ENCODE peak calls at places on chromosomes 12 and 14, in seven cellular contexts. D is BE2C, E is fibroblast of lung, B is astrocyte, X is left ventricle myocardium inferior, M is GM13976, P is brain microvascular endothelial cell. C is an unnamed sample.

GRCh38 chr14:88729159-88729558 is 63.6 kb downstream of the EML5 start:
- DNase-seq in D (no peak), E (peak), B (no peak), X (no peak), M (no peak), P (no peak), C (no peak)

GRCh38 chr12:72278894-72279293 is 6.7 kb downstream of the TRHDE start:
- DNase-seq in D (no peak), E (no peak), B (no peak), X (no peak), M (no peak), P (no peak), C (no peak)

GRCh38 chr12:74021937-74022336 is 515.7 kb upstream of the ATXN7L3B start:
- DNase-seq in D (peak), E (peak), B (peak), X (peak), M (peak), P (peak), C (no peak)

GRCh38 chr12:111369496-111370220 is 763 bp upstream of the PHETA1 start:
- DNase-seq in D (no peak), E (no peak), B (no peak), X (no peak), M (no peak), P (no peak), C (no peak)

GRCh38 chr12:59322473-59322872 is 273.4 kb upstream of the SLC16A7 start:
- DNase-seq in D (no peak), E (no peak), B (no peak), X (no peak), M (no peak), P (no peak), C (no peak)

GRCh38 chr12:124395986-124396385 is 101.1 kb downstream of the RFLNA start:
- DNase-seq in D (peak), E (no peak), B (no peak), X (no peak), M (no peak), P (no peak), C (no peak)

GRCh38 chr14:33792387-33793368 is 158.2 kb downstream of the EGLN3 start:
- DNase-seq in D (peak), E (peak), B (peak), X (peak), M (peak), P (peak), C (peak)

GRCh38 chr12:121748571-121749265 is 36.2 kb downstream of the TMEM120B start:
- DNase-seq in D (peak), E (peak), B (peak), X (no peak), M (peak), P (peak), C (no peak)

GRCh38 chr12:39975374-39975918 is 130.4 kb downstream of the SLC2A13 start:
- DNase-seq in D (no peak), E (peak), B (peak), X (no peak), M (no peak), P (no peak), C (no peak)
- TF ChIP-seq CTCF in D (no peak), E (no peak), B (no peak), X (no peak), M (no peak), P (no peak), C (no peak)

DNA sequence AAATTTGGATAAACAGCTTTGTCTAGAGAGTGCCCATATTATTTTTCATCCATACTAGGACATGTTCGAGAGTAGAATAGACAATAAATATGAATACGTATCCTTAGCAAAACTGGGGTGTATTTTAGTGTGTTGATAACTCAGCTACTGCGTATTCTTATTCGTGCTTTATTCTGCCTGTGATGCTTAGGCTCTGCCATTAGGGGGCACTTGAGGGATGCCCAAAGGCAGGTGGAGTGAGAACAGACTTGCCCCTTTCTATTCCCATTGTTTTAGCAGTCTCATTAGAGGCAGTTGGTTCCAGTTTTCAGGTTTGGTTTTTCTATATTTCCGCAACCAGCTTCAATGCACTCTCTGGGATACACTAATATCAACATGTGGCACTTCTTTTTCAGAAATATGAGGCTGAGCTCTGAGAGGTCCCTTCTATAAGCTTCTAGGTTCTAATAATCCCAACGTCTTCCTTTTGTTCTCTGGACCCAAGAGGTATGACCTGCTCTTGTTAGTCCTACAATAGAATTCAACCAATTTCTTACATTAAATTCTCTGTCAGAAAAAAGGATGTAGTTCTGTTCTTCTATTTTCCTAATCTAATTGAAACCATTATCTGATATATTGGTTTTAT is 985.7 kb upstream of the FBXO33 start:
- DNase-seq in D (peak), E (no peak), B (no peak), X (no peak), M (peak), P (no peak), C (no peak)
- TF ChIP-seq CTCF in D (peak), E (no peak), B (peak), X (peak), M (peak), P (no peak), C (no peak)

DNA sequence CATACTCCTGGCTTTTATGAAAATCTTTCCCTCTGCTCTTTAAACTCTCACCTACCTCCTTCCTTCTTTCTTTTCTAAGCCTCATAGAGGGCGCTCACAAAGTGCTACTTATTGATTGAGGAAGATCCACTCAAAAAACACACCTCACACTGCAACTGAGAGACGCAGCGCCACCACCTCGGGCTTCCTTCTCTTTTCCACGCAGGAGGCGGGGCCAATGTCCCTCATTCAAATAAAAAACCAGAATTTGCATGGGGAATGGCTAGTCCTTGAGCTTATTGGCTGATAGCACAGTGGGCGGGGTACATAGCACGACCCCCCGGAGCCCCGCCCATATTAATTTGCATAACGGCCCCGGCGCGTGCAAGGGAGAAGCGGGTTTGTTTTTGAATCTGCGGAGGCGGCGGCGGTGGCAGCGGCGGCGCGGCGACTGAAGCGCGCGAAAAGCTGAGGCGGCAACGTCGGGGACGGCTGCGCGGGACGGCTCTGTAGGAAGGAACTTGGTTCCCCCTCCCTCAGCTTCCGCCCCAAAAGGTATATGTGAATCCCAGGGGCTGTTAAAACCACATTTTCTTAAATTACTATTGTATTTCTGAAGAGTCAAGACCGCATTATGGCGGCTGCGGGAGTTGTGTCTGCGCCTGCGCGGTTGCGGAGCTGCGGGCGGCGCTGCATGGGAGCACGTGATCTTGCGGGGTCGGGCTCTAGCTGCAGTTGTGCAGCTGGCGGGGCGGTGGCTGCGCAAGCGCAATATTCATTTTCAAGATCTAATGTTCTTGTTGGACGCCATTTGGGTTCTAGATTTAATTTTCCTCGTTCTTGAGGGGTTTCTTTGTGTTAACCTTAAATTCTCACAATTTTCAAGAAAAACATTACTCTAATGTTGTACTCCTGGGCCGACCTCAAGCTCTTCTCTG is at the start of gene ATF7IP:
- DNase-seq in D (peak), E (peak), B (peak), X (peak), M (peak), P (peak), C (peak)
- TF ChIP-seq CTCF in D (peak), E (peak), B (peak), X (peak), M (peak), P (peak), C (peak)

GRCh38 chr12:77998236-77998786 is 167.6 kb downstream of the NAV3 start:
- DNase-seq in D (no peak), E (no peak), B (no peak), X (no peak), M (no peak), P (no peak), C (no peak)
- TF ChIP-seq CTCF in D (no peak), E (no peak), B (no peak), X (no peak), M (no peak), P (no peak), C (no peak)

GRCh38 chr12:104700324-104700723 is 243.6 kb downstream of the CHST11 start:
- DNase-seq in D (no peak), E (no peak), B (no peak), X (no peak), M (no peak), P (no peak), C (no peak)
- TF ChIP-seq CTCF in D (no peak), E (no peak), B (no peak), X (no peak), M (no peak), P (no peak), C (no peak)

GRCh38 chr14:21894003-21894897 is 220.6 kb upstream of the OR4E1 start:
- DNase-seq in D (peak), E (no peak), B (no peak), X (no peak), M (peak), P (no peak), C (no peak)
- TF ChIP-seq CTCF in D (peak), E (no peak), B (no peak), X (no peak), M (peak), P (peak), C (no peak)

GRCh38 chr12:94845110-94845509 is 158.4 kb downstream of the NDUFA12 start:
- DNase-seq in D (no peak), E (no peak), B (no peak), X (no peak), M (no peak), P (no peak), C (no peak)

GRCh38 chr12:94848966-94849365 is 154.5 kb downstream of the NDUFA12 start:
- DNase-seq in D (no peak), E (no peak), B (no peak), X (no peak), M (no peak), P (no peak), C (no peak)

GRCh38 chr12:94841171-94841570 is 162.3 kb downstream of the NDUFA12 start:
- DNase-seq in D (no peak), E (peak), B (no peak), X (no peak), M (no peak), P (no peak), C (no peak)

GRCh38 chr12:94841904-94842610 is 161.4 kb downstream of the NDUFA12 start:
- DNase-seq in D (no peak), E (no peak), B (no peak), X (no peak), M (no peak), P (no peak), C (no peak)

GRCh38 chr12:94844452-94844851 is 159.0 kb downstream of the NDUFA12 start:
- DNase-seq in D (no peak), E (no peak), B (no peak), X (no peak), M (no peak), P (no peak), C (no peak)
- TF ChIP-seq CTCF in D (no peak), E (no peak), B (no peak), X (no peak), M (no peak), P (no peak), C (no peak)

GRCh38 chr12:12153596-12153995 is 82.9 kb downstream of the BCL2L14 start:
- DNase-seq in D (no peak), E (no peak), B (no peak), X (no peak), M (no peak), P (no peak), C (no peak)
- TF ChIP-seq CTCF in D (no peak), E (no peak), B (no peak), X (no peak), M (no peak), P (no peak), C (no peak)

C was measured in AG09319.